ENCODE peak calls at places on chromosomes 16 and 17, in nine cellular contexts. S, B, Y, P, K, Z, L, V and U are unnamed samples.

GRCh38 chr16:86910821-86911220 is 332.5 kb downstream of the FOXL1 start:
- DNase-seq in S (no peak), B (no peak), Y (no peak), P (no peak), K (no peak), Z (peak), L (no peak), V (no peak), U (no peak)

GRCh38 chr17:20925091-20925490 is 117.7 kb downstream of the USP22 start:
- DNase-seq in S (no peak), B (no peak), Y (peak), P (no peak), K (no peak), Z (no peak), L (no peak), V (no peak), U (no peak)

GRCh38 chr16:89185062-89185751 is 13.7 kb downstream of the CDH15 start:
- DNase-seq in S (peak), B (no peak), Y (no peak), P (no peak), K (no peak), Z (no peak), L (no peak), V (no peak), U (no peak)

GRCh38 chr17:44396946-44397345 is 7.5 kb upstream of the ITGA2B start:
- DNase-seq in S (no peak), B (no peak), Y (no peak), P (no peak), K (no peak), Z (no peak), L (no peak), V (no peak), U (no peak)

GRCh38 chr17:70604854-70605253 is 435.5 kb downstream of the KCNJ2 start:
- DNase-seq in S (no peak), B (no peak), Y (no peak), P (no peak), K (peak), Z (no peak), L (no peak), V (no peak), U (no peak)

GRCh38 chr16:75217389-75217851 is 1.4 kb upstream of the CTRB1 start:
- DNase-seq in S (peak), B (no peak), Y (no peak), P (no peak), K (no peak), Z (no peak), L (no peak), V (no peak), U (no peak)

GRCh38 chr17:31467502-31468256 is 76.2 kb downstream of the RAB11FIP4 start:
- DNase-seq in S (no peak), B (no peak), Y (no peak), P (no peak), K (no peak), Z (no peak), L (no peak), V (no peak), U (no peak)

GRCh38 chr16:50585331-50585776 is 37.2 kb downstream of the NKD1 start:
- DNase-seq in S (no peak), B (no peak), Y (no peak), P (peak), K (no peak), Z (peak), L (peak), V (no peak), U (peak)

GRCh38 chr16:78297066-78297666 is 197.7 kb downstream of the WWOX start:
- DNase-seq in S (no peak), B (no peak), Y (no peak), P (no peak), K (no peak), Z (no peak), L (no peak), V (no peak), U (no peak)

GRCh38 chr16:155031-155398 is 2.6 kb downstream of the HBZ start:
- DNase-seq in S (no peak), B (no peak), Y (no peak), P (no peak), K (no peak), Z (no peak), L (no peak), V (no peak), U (no peak)

GRCh38 chr16:10333321-10334032 is 52.4 kb upstream of the ATF7IP2 start:
- DNase-seq in S (no peak), B (no peak), Y (no peak), P (no peak), K (no peak), Z (no peak), L (no peak), V (no peak), U (no peak)

GRCh38 chr17:50882851-50883250 is 16.7 kb upstream of the TOB1 start:
- DNase-seq in S (no peak), B (peak), Y (peak), P (no peak), K (peak), Z (no peak), L (peak), V (peak), U (no peak)

GRCh38 chr16:9102379-9102778 is 10.9 kb downstream of the HAPSTR1 start:
- DNase-seq in S (no peak), B (peak), Y (peak), P (no peak), K (peak), Z (no peak), L (peak), V (peak), U (no peak)

GRCh38 chr17:2058521-2059124 is 3.7 kb downstream of the HIC1 start:
- DNase-seq in S (no peak), B (peak), Y (peak), P (no peak), K (peak), Z (no peak), L (no peak), V (no peak), U (peak)

GRCh38 chr17:49694847-49695697 is 12.7 kb downstream of the SLC35B1 start:
- DNase-seq in S (peak), B (no peak), Y (no peak), P (no peak), K (peak), Z (no peak), L (peak), V (peak), U (peak)

GRCh38 chr16:47387026-47387734 is 73.7 kb downstream of the ITFG1 start:
- DNase-seq in S (no peak), B (no peak), Y (no peak), P (no peak), K (no peak), Z (no peak), L (no peak), V (no peak), U (no peak)

GRCh38 chr17:82003411-82004381 is 19.0 kb downstream of the CENPX start:
- DNase-seq in S (no peak), B (peak), Y (peak), P (peak), K (peak), Z (peak), L (peak), V (peak), U (peak)

GRCh38 chr16:56102159-56102798 is 89.0 kb upstream of the GNAO1 start:
- DNase-seq in S (peak), B (no peak), Y (no peak), P (peak), K (no peak), Z (no peak), L (peak), V (no peak), U (peak)

GRCh38 chr16:47018223-47018891 is 44.9 kb upstream of the DNAJA2 start:
- DNase-seq in S (peak), B (peak), Y (peak), P (no peak), K (peak), Z (no peak), L (peak), V (peak), U (no peak)